ENCODE peak calls at places on chromosomes 2 and 18, in seven cellular contexts. V, O, M, N, G, U and I are unnamed samples.

GRCh38 chr2:99729104-99729503 is 239.3 kb upstream of the REV1 start:
- DNase-seq in V (no peak), G (no peak), U (no peak), M (peak; percentile 29), N (peak; percentile 9), O (no peak), I (no peak)

GRCh38 chr18:9884532-9885140 is 1.1 kb upstream of the TXNDC2 start:
- DNase-seq in M (no peak), V (no peak), N (no peak), G (no peak), O (no peak), U (no peak), I (no peak)

GRCh38 chr2:102927854-102928267 is 166.0 kb downstream of the TMEM182 start:
- DNase-seq in O (no peak), M (no peak), G (no peak), U (no peak), N (no peak), V (no peak), I (no peak)

GRCh38 chr2:212893216-212893615 is 258.2 kb downstream of the IKZF2 start:
- DNase-seq in N (no peak), M (no peak), V (no peak), O (no peak), U (no peak), G (no peak), I (no peak)

GRCh38 chr2:95272299-95272751 is 1.9 kb upstream of the PROM2 start:
- DNase-seq in M (no peak), U (no peak), O (no peak), G (peak; percentile 20), N (no peak), V (no peak), I (peak; percentile 46)

GRCh38 chr2:79219383-79219988 is 59.9 kb upstream of the REG3A start:
- DNase-seq in N (peak; percentile 50), M (peak; percentile 4), V (no peak), U (peak; percentile 73), G (no peak), O (peak; percentile 19), I (no peak)

GRCh38 chr2:64363848-64364247 is 90.1 kb upstream of the LGALSL start:
- DNase-seq in M (no peak), U (no peak), V (no peak), O (no peak), G (no peak), N (no peak), I (no peak)

GRCh38 chr2:219478916-219479315 is 19.8 kb upstream of the GMPPA start:
- DNase-seq in N (no peak), U (no peak), M (no peak), G (no peak), O (no peak), V (no peak), I (no peak)

GRCh38 chr2:232219932-232220331 is 158.6 kb upstream of the ALPP start:
- DNase-seq in N (no peak), U (no peak), V (no peak), M (no peak), O (no peak), G (no peak), I (no peak)

GRCh38 chr2:160168878-160169277 is 31.2 kb downstream of the ITGB6 start:
- DNase-seq in M (no peak), V (no peak), N (no peak), O (no peak), G (no peak), U (no peak), I (no peak)

GRCh38 chr2:222672068-222672401 is 577 bp downstream of the MOGAT1 start:
- DNase-seq in G (no peak), V (no peak), M (no peak), O (no peak), N (no peak), U (no peak), I (no peak)

DNA sequence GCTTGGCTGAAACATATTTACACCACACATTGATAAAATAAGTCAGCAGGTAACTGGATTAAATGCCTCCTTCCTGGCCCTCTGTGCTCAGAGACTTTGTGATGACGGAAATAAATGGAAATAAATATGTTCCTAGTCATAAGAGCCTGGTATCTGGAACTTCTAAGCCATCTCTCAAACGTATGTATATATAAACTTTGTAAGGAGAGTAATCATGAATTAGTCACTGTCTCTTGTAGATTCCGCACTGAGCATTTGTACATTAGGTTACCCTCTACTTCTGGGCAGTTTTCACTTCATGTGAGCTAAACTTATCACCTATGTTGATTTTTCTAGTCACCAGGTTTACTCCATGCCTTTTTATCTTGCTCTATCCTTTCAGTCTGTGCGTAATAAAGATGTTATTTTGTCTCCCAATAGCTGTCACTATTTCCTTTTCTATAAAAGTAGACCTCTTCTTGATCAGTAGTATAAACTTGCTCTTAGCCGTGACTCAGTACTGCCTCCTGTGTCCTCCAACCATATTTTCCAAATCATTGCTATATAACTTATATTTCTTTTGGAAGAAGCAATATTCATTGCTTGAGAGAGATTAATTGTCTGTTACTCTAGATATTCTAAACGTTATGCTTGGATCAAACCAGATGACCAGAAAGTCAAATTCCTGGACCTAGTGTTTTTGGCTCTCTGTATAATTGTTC is 53.2 kb downstream of the FEZ2 start:
- DNase-seq in M (no peak), V (no peak), O (no peak), G (no peak), N (no peak), U (no peak), I (no peak)
- TF ChIP-seq CTCF in M (no peak), V (peak; percentile 7), O (peak; percentile 42), G (no peak), N (peak; percentile 43), U (no peak), I (peak; percentile 69)

GRCh38 chr2:45610281-45611019 is 617 bp downstream of the SRBD1 start:
- DNase-seq in O (peak; percentile 47), U (peak; percentile 48), V (peak; percentile 37), N (peak; percentile 75), G (peak; percentile 56), M (peak; percentile 57), I (no peak)
- TF ChIP-seq CTCF in O (peak; percentile 56), U (no peak), V (peak; percentile 24), N (peak; percentile 43), G (peak; percentile 29), M (peak; percentile 40), I (peak; percentile 79)

GRCh38 chr2:164913011-164913410 is 42.3 kb downstream of the SLC38A11 start:
- DNase-seq in U (no peak), O (no peak), M (no peak), N (no peak), G (no peak), V (no peak), I (no peak)

GRCh38 chr2:164917296-164917903 is 37.9 kb downstream of the SLC38A11 start:
- DNase-seq in V (peak; percentile 41), M (no peak), G (no peak), N (peak; percentile 68), O (peak; percentile 7), U (no peak), I (no peak)

GRCh38 chr2:164911832-164912231 is 43.5 kb downstream of the SLC38A11 start:
- DNase-seq in G (no peak), O (no peak), V (no peak), U (no peak), M (no peak), N (no peak), I (no peak)

GRCh38 chr2:164910091-164910899 is 45.0 kb downstream of the SLC38A11 start:
- DNase-seq in M (peak; percentile 79), N (peak; percentile 41), O (no peak), U (peak; percentile 39), V (no peak), G (no peak), I (no peak)

DNA sequence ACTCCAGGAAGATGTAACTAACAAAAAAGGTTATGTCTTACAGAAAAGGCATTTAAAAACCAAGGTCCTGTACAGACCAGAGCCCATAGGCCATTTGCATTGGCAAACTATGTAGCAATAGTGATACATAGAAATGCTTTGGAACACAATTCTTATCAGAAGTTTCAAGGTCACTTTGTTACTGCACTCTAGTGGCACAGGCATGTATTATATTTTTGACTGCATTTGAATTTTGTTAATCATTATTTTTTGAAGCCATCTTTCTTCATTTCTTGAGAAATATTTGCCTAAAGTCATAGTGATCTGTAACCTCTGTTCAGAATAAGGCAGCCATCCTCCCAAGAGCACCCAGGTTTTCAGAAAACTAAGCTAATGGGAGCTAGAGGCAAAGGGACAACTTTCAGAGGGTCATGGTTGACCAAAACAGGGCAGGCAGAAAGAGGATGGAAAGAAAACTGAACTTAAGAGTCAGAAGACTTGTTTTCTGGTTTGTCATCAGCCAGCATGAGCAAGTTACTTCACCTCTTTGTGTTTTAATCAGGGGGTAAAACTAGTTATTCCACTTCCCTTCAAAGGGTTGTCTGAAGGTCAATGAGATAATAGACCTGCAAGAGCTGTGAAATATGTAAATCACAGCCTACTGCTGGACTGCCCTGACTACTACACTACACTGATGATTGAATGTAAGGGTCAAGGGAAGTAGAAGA is 41.5 kb downstream of the SLC38A11 start:
- DNase-seq in M (no peak), U (no peak), V (no peak), N (peak; percentile 51), O (no peak), G (no peak), I (no peak)
- TF ChIP-seq CTCF in M (no peak), U (no peak), V (peak; percentile 55), N (peak; percentile 35), O (peak; percentile 49), G (peak; percentile 45), I (peak; percentile 79)

GRCh38 chr2:196073521-196073920 is 4.9 kb upstream of the DNAH7 start:
- DNase-seq in M (no peak), G (no peak), O (no peak), N (no peak), U (no peak), V (no peak), I (no peak)

GRCh38 chr2:196063773-196064172 is 4.9 kb downstream of the DNAH7 start:
- DNase-seq in M (no peak), O (no peak), V (no peak), U (no peak), G (no peak), N (no peak), I (no peak)

GRCh38 chr2:196066794-196067382 is 1.7 kb downstream of the DNAH7 start:
- DNase-seq in M (no peak), N (peak; percentile 60), G (no peak), V (no peak), U (peak; percentile 43), O (peak; percentile 40), I (no peak)

GRCh38 chr2:196068271-196069209 is at the start of gene DNAH7:
- DNase-seq in U (peak; percentile 92), V (peak; percentile 90), G (peak; percentile 96), N (peak; percentile 88), M (peak; percentile 48), O (peak; percentile 88), I (peak; percentile 94)
- TF ChIP-seq CTCF in U (peak; percentile 99), V (peak; percentile 75), G (peak; percentile 78), N (no peak), M (peak; percentile 93), O (peak; percentile 62), I (peak; percentile 99)

DNA sequence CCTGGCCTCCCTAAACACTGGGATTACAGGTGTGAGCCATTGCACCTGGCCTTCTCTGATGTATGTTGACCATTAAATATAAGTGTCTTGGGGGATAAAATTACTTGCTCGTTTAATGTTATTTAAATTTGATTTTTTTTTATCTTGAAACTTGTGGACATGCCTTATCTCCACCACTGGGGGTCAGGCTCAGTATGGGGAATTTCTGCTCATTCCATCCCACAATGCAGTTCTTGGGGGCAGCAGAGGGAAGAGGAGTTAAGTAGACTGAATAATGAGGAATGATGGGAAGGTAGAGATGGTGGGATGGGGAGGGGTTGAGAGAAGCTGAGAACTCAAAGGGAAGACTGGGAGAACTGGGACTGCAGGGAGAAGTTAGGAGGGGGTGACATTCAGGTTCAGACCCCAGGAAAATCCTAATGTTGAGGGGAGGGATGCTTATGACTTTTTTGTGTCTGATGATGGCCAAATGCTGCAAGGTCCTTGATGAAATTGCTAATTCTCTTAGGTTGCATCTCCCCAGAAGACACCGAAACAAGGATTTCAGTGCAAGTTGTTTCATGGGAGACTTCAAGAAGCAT is 174.2 kb downstream of the MIB1 start:
- DNase-seq in U (peak; percentile 36), O (peak; percentile 14), N (peak; percentile 84), M (no peak), G (no peak), V (no peak), I (no peak)
- TF ChIP-seq CTCF in U (peak; percentile 32), O (peak; percentile 52), N (peak; percentile 78), M (peak; percentile 54), G (peak; percentile 28), V (peak; percentile 57), I (peak; percentile 82)